ENCODE peak calls at places on chromosomes 16 and 17, in nine cellular contexts. R, X, U, Y, Q, Z, W, C and B are unnamed samples.

GRCh38 chr17:33888455-33888854 is 366.6 kb upstream of the CCL2 start:
- DNase-seq in Q (no peak), Z (no peak), W (no peak), C (peak; percentile 54), X (no peak), R (no peak), U (no peak), Y (no peak), B (no peak)

GRCh38 chr17:45997624-45998023 is 1.4 kb upstream of the STH start:
- DNase-seq in W (no peak), Q (no peak), C (no peak), Y (no peak), Z (no peak), R (no peak), U (no peak), X (no peak), B (no peak)

GRCh38 chr17:31339906-31340661 is 18.7 kb upstream of the EVI2A start:
- DNase-seq in X (no peak), Q (no peak), C (peak; percentile 39), R (no peak), U (no peak), Y (no peak), Z (no peak), W (no peak), B (no peak)

GRCh38 chr17:6558932-6559752 is 2.8 kb upstream of the PITPNM3 start:
- DNase-seq in X (no peak), Y (no peak), W (no peak), Z (no peak), Q (peak; percentile 75), C (no peak), R (no peak), U (no peak), B (peak; percentile 2)

GRCh38 chr17:11836508-11836907 is 160.8 kb downstream of the ZNF18 start:
- DNase-seq in Y (no peak), Q (no peak), X (no peak), W (no peak), C (no peak), Z (no peak), R (no peak), U (no peak), B (no peak)

GRCh38 chr17:49610883-49611584 is 35.4 kb downstream of the NXPH3 start:
- DNase-seq in Q (no peak), W (no peak), Z (no peak), Y (no peak), C (no peak), X (no peak), R (peak; percentile 54), U (no peak), B (no peak)

GRCh38 chr17:41284546-41284945 is 9.0 kb downstream of the KRTAP9-7 start:
- DNase-seq in C (peak; percentile 0), X (no peak), W (no peak), U (no peak), Z (no peak), Q (no peak), Y (no peak), R (no peak), B (no peak)

GRCh38 chr17:81831563-81831956 is 1.5 kb downstream of the MCRIP1 start:
- DNase-seq in R (no peak), U (no peak), Z (no peak), X (no peak), Q (peak; percentile 61), W (no peak), Y (no peak), C (no peak), B (no peak)

DNA sequence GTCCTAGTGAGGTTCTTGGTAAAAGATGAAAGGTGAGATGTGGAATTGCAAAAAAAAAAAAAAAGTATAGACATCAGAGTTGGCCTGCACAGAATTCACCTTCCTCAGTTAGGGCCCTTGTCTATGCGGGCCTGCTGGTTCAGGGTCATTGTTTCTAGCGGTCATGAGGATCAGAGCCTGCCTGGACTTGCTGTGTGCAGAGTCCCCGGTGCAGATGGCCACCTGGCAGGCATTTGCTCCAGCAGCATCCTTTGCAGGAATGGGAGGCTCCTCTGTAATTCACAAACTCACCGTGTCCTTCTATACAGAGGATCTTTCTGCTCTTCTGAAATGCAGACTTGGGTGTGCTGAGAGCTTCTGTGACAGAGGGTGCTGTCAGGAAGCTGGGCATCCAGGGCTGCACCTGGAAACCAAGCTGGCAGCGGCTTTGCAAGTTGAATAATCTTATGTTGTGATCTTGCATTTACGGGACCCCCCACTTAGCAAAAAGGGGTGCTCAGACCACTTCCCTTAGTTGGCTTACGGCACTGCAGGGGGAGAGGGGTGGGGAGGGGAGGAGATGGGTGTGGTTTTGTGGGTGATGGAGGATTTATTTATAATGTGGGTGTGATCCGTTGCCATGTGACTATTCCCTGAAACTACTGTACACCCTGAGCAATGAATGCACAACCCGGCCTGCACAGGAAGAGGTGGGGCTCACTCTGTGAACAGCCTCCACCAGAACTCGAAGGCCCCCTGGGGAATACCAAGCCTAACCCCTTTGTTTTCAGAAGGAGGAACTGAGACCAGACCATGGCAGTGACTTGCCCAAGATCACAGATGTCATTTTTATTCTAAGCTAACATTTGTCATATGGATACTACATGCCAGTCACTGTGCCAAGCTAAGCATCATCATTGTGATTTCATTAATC is 178.2 kb downstream of the PRKCB start:
- DNase-seq in U (no peak), W (no peak), R (no peak), Q (peak; percentile 91), Y (no peak), C (no peak), Z (no peak), X (peak; percentile 10), B (no peak)
- TF ChIP-seq POLR2A in U (no peak), W (no peak), R (no peak), Q (no peak), Y (no peak), C (no peak), Z (no peak), X (no peak), B (no peak)

DNA sequence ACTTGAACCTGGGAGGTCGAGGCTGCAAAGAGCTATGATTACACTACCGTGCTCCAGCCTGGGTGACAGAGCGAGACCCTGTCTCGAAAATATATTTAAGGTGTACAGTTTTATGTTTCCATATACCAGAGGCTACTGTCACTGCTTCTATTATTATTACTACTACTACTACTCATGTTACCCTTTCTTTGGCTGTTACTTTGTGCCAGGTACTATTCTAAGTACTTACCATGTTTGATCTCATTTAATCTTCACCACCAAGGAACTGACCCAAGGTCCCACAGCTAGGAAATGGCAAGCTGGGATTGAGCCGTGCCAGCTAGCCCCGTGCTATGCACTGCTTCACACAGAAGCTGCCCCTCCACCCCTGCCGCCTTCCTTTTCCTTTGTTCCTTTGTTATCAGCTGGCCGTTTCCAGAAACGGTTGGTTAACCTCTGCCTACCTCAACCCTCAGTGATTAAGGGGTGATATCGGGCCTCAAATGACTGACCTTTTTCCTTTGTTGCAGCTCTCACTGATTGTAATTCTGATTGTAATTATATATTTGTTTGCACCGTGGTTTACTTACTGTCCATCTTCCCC is 78.4 kb downstream of the ABCC1 start:
- DNase-seq in Z (peak; percentile 48), Y (no peak), Q (no peak), C (no peak), X (no peak), W (no peak), U (no peak), R (no peak), B (no peak)
- H3K27ac ChIP-seq in Z (peak overlapping the region; percentile 81), Y (peak overlapping the region; percentile 38), Q (no peak overlapping the region), C (no peak overlapping the region), X (no peak overlapping the region), W (peak overlapping the region; percentile 67), U (peak overlapping the region; percentile 44), R (peak overlapping the region; percentile 26), B (no peak overlapping the region)

GRCh38 chr17:8223356-8224063 is 13.1 kb upstream of the AURKB start:
- DNase-seq in Z (peak; percentile 77), X (peak; percentile 81), C (peak; percentile 55), Y (peak; percentile 87), U (peak; percentile 85), Q (peak; percentile 93), W (peak; percentile 53), R (peak; percentile 77), B (peak; percentile 68)

GRCh38 chr17:8222380-8222629 is 11.9 kb upstream of the AURKB start:
- DNase-seq in Z (no peak), R (no peak), U (no peak), Q (no peak), W (no peak), C (peak; percentile 45), Y (no peak), X (no peak), B (no peak)

GRCh38 chr17:8222630-8223355 is 12.4 kb upstream of the AURKB start:
- DNase-seq in U (peak; percentile 98), W (peak; percentile 96), R (peak; percentile 94), Q (peak; percentile 97), C (peak; percentile 55), Y (peak; percentile 97), X (peak; percentile 98), Z (peak; percentile 95), B (peak; percentile 97)

GRCh38 chr17:8220783-8221662 is 10.6 kb upstream of the AURKB start:
- DNase-seq in C (peak; percentile 50), Z (peak; percentile 88), Q (peak; percentile 91), X (peak; percentile 97), R (peak; percentile 95), U (peak; percentile 96), W (peak; percentile 96), Y (peak; percentile 94), B (peak; percentile 86)

DNA sequence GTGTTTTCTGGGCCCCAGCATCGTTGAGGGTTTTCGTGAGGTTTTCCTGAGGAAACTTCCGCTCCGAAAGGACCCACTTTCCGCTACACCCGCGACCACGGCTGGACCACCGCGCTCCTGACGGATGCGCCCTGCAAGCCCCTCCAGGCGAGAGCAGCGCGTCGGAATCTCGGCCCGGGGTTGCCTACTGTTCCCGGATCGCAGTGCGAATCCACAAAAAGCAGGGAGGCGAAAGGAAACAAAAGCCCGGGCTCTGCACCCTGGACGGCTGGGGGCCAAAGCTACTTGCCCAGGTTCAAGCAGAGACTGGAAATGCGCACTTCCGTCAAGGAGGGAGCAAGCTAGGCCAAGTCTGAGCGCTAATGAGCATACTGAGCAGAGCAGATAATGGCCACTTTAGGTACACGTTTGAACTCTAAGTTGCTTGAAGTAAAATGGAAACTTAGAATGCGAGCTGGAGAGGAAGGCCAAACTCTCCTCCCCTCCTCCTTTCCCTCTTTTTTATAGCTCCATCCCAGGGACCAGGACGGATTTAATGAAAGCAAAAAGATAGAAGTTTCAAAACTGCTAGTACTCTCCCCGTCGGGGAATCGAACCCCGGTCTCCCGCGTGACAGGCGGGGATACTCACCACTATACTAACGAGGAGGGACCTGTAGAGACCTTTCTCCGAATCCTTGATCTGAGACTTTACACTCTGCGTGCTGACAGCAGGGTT is 11.4 kb upstream of the AURKB start:
- DNase-seq in U (peak; percentile 92), C (peak; percentile 17), Z (peak; percentile 81), Y (peak; percentile 92), W (peak; percentile 92), Q (peak; percentile 90), R (peak; percentile 90), X (peak; percentile 95), B (peak; percentile 89)
- TF ChIP-seq POLR2A in U (no peak), C (no peak), Z (no peak), Y (no peak), W (no peak), Q (no peak), R (peak; percentile 37), X (no peak), B (no peak)

DNA sequence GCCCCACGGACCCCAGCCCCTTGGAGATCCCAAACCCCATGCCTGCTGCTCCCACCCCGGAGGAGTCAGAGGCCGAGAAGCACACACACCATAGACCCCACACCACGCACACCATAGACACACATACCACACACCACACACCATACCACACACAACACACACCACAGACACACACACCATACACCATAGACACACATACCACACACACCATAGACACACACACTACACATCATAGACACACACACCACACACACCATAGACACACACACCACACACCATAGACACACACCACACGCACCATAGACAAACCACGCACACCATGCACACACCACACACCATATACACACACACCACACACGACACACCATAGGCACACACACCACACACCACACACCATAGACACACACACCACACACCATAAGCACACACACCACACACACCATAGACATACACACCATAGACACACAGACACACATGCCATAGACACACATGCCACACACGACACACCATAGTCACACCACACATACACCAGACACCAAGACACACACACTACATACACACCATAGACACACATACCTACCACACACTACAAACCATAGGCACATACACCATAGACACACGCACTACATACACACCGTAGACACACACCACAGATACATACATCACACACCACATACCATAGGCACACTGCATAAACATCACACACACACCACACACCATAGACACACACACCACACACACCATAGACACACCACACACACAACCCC is 11.3 kb downstream of the TBC1D16 start:
- DNase-seq in U (no peak), X (no peak), Z (no peak), C (no peak), R (no peak), Y (no peak), W (no peak), Q (no peak), B (no peak)
- H3K27ac ChIP-seq in U (no peak overlapping the region), X (no peak overlapping the region), Z (peak overlapping the region; percentile 47), C (no peak overlapping the region), R (no peak overlapping the region), Y (no peak overlapping the region), W (peak overlapping the region; percentile 82), Q (no peak overlapping the region), B (no peak overlapping the region)